ENCODE peak calls at places on chromosomes 4 and X, in six cellular contexts. One of them, this sample, is unnamed.

GRCh38 chrX:3653111-3653510 is 60.3 kb downstream of the PRKX start:
- DNase-seq in fibroblast of mammary gland: no peak
- DNase-seq in CD14-positive monocyte: no peak
- DNase-seq in activated T-helper 1 cell treated with anti-CD3 and anti-CD28 coated beads, Interleukin-12 subunit alpha, Interleukin-12 subunit beta, Interleukin-2, Interleukin-4 antibody, amounts not matched to agents 30 ng/mL and 10 ng/mL and 1 ng/mL, durations not matched to agents 14 hours and 24 hours and 36 hours: no peak
- DNase-seq in HFF-Myc: no peak
- DNase-seq in endothelial cell: no peak
- DNase-seq in this sample: no peak

GRCh38 chr4:78299565-78299972 is 242.4 kb downstream of the FRAS1 start:
- DNase-seq in CD14-positive monocyte: no peak
- DNase-seq in endothelial cell: no peak
- DNase-seq in activated T-helper 1 cell treated with anti-CD3 and anti-CD28 coated beads, Interleukin-12 subunit alpha, Interleukin-12 subunit beta, Interleukin-2, Interleukin-4 antibody, amounts not matched to agents 30 ng/mL and 10 ng/mL and 1 ng/mL, durations not matched to agents 14 hours and 24 hours and 36 hours: no peak
- DNase-seq in fibroblast of mammary gland: peak; percentile 43
- DNase-seq in HFF-Myc: no peak
- DNase-seq in this sample: peak; percentile 11

GRCh38 chr4:11428161-11428700 is 463 bp downstream of the HS3ST1 start:
- DNase-seq in fibroblast of mammary gland: no peak
- DNase-seq in activated T-helper 1 cell treated with anti-CD3 and anti-CD28 coated beads, Interleukin-12 subunit alpha, Interleukin-12 subunit beta, Interleukin-2, Interleukin-4 antibody, amounts not matched to agents 30 ng/mL and 10 ng/mL and 1 ng/mL, durations not matched to agents 14 hours and 24 hours and 36 hours: no peak
- DNase-seq in endothelial cell: peak; percentile 16
- DNase-seq in HFF-Myc: no peak
- DNase-seq in CD14-positive monocyte: no peak
- DNase-seq in this sample: no peak

GRCh38 chrX:1450381-1451161 is 2.1 kb downstream of the ASMTL start:
- DNase-seq in fibroblast of mammary gland: no peak
- DNase-seq in activated T-helper 1 cell treated with anti-CD3 and anti-CD28 coated beads, Interleukin-12 subunit alpha, Interleukin-12 subunit beta, Interleukin-2, Interleukin-4 antibody, amounts not matched to agents 30 ng/mL and 10 ng/mL and 1 ng/mL, durations not matched to agents 14 hours and 24 hours and 36 hours: no peak
- DNase-seq in HFF-Myc: no peak
- DNase-seq in CD14-positive monocyte: peak; percentile 26
- DNase-seq in endothelial cell: no peak
- DNase-seq in this sample: no peak

GRCh38 chrX:34918091-34918736 is 24.4 kb upstream of the FAM47B start:
- DNase-seq in HFF-Myc: no peak
- DNase-seq in CD14-positive monocyte: no peak
- DNase-seq in fibroblast of mammary gland: peak; percentile 78
- DNase-seq in endothelial cell: no peak
- DNase-seq in activated T-helper 1 cell treated with anti-CD3 and anti-CD28 coated beads, Interleukin-12 subunit alpha, Interleukin-12 subunit beta, Interleukin-2, Interleukin-4 antibody, amounts not matched to agents 30 ng/mL and 10 ng/mL and 1 ng/mL, durations not matched to agents 14 hours and 24 hours and 36 hours: no peak
- DNase-seq in this sample: peak; percentile 26

GRCh38 chrX:103585421-103586313 is at the start of gene TCEAL4:
- DNase-seq in HFF-Myc: no peak
- DNase-seq in activated T-helper 1 cell treated with anti-CD3 and anti-CD28 coated beads, Interleukin-12 subunit alpha, Interleukin-12 subunit beta, Interleukin-2, Interleukin-4 antibody, amounts not matched to agents 30 ng/mL and 10 ng/mL and 1 ng/mL, durations not matched to agents 14 hours and 24 hours and 36 hours: no peak
- DNase-seq in endothelial cell: peak; percentile 38
- DNase-seq in CD14-positive monocyte: no peak
- DNase-seq in fibroblast of mammary gland: peak; percentile 16
- DNase-seq in this sample: peak; percentile 23

GRCh38 chr4:18630218-18631110 is 608.9 kb upstream of the LCORL start:
- DNase-seq in CD14-positive monocyte: no peak
- DNase-seq in HFF-Myc: no peak
- DNase-seq in activated T-helper 1 cell treated with anti-CD3 and anti-CD28 coated beads, Interleukin-12 subunit alpha, Interleukin-12 subunit beta, Interleukin-2, Interleukin-4 antibody, amounts not matched to agents 30 ng/mL and 10 ng/mL and 1 ng/mL, durations not matched to agents 14 hours and 24 hours and 36 hours: no peak
- DNase-seq in endothelial cell: no peak
- DNase-seq in fibroblast of mammary gland: no peak
- DNase-seq in this sample: no peak

GRCh38 chr4:173257732-173258717 is 76.1 kb downstream of the HMGB2 start:
- DNase-seq in activated T-helper 1 cell treated with anti-CD3 and anti-CD28 coated beads, Interleukin-12 subunit alpha, Interleukin-12 subunit beta, Interleukin-2, Interleukin-4 antibody, amounts not matched to agents 30 ng/mL and 10 ng/mL and 1 ng/mL, durations not matched to agents 14 hours and 24 hours and 36 hours: peak; percentile 34
- DNase-seq in fibroblast of mammary gland: peak; percentile 71
- DNase-seq in HFF-Myc: peak; percentile 46
- DNase-seq in CD14-positive monocyte: peak; percentile 56
- DNase-seq in endothelial cell: peak; percentile 64
- DNase-seq in this sample: peak; percentile 73

This sample was measured in fibroblast of villous mesenchyme.